ENCODE peak calls at places on chromosomes 4 and X, in four cellular contexts. P is HEK293T, M is GM12878, J is HepG2. O is an unnamed sample.

GRCh38 chr4:13103382-13104015 is 380.6 kb downstream of the RAB28 start:
- DNase-seq in P (no peak), M (no peak), J (no peak), O (no peak)

GRCh38 chrX:53088136-53088974 is 5.6 kb upstream of the KANTR start:
- DNase-seq in M (no peak), J (no peak), P (no peak), O (no peak)

GRCh38 chr4:8188085-8188484 is 11.0 kb upstream of the SH3TC1 start:
- DNase-seq in J (no peak), P (no peak), M (no peak), O (no peak)

GRCh38 chr4:1534876-1535526 is 128.8 kb upstream of the NKX1-1 start:
- DNase-seq in P (no peak), M (no peak), J (no peak), O (no peak)

GRCh38 chrX:131792789-131793462 is 230.2 kb upstream of the STK26 start:
- DNase-seq in P (peak), J (no peak), M (peak), O (no peak)

GRCh38 chr4:70619778-70620177 is 8.8 kb upstream of the ENAM start:
- DNase-seq in M (no peak), J (no peak), P (no peak), O (no peak)

GRCh38 chr4:66017671-66018070 is 347.4 kb upstream of the EPHA5 start:
- DNase-seq in M (no peak), P (no peak), J (no peak), O (no peak)

GRCh38 chrX:40088299-40088625 is 9.5 kb downstream of the BCOR start:
- DNase-seq in M (no peak), J (no peak), P (no peak), O (no peak)

GRCh38 chrX:2848806-2849420 is 20.2 kb downstream of the GYG2 start:
- DNase-seq in P (no peak), J (peak), M (no peak), O (no peak)

GRCh38 chr4:28010543-28011235 is 1150.0 kb downstream of the STIM2 start:
- DNase-seq in J (no peak), P (no peak), M (no peak), O (no peak)

GRCh38 chr4:186808635-186809018 is 85.0 kb upstream of the FAT1 start:
- DNase-seq in J (no peak), M (no peak), P (no peak), O (peak)

GRCh38 chr4:123553279-123553678 is 156.7 kb downstream of the SPRY1 start:
- DNase-seq in J (no peak), P (no peak), M (no peak), O (no peak)

GRCh38 chr4:87031946-87032345 is 97.1 kb downstream of the AFF1 start:
- DNase-seq in P (no peak), J (no peak), M (no peak), O (no peak)

GRCh38 chr4:87030124-87030523 is 95.3 kb downstream of the AFF1 start:
- DNase-seq in P (no peak), M (no peak), J (no peak), O (no peak)

GRCh38 chr4:87026795-87027495 is 92.1 kb downstream of the AFF1 start:
- DNase-seq in P (no peak), J (no peak), M (peak), O (no peak)

GRCh38 chr4:87030606-87031441 is 96.0 kb downstream of the AFF1 start:
- DNase-seq in P (no peak), J (no peak), M (no peak), O (peak)

DNA sequence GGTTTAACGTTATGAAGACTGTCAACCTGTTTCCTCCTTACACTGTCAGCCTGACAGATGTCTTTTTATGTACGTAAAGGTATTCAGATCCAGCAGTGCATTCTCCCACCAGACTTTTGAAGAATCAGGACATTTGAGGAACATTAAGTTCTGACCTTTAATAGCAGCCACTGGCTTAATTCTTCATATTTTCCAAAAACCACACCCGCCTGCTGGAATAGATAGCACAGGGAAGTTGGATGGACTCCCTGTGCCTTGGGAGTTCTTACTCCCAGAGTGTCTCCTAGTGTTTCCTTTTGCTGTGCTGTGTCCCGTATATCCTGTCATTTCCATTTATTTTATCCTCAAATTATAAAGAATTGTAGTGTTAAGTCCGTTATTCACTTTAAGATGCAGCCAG is 94.5 kb downstream of the AFF1 start:
- DNase-seq in P (no peak), J (no peak), M (no peak), O (no peak)
- TF ChIP-seq FOXK2 in P (no peak), J (no peak), M (no peak), O (no peak)

DNA sequence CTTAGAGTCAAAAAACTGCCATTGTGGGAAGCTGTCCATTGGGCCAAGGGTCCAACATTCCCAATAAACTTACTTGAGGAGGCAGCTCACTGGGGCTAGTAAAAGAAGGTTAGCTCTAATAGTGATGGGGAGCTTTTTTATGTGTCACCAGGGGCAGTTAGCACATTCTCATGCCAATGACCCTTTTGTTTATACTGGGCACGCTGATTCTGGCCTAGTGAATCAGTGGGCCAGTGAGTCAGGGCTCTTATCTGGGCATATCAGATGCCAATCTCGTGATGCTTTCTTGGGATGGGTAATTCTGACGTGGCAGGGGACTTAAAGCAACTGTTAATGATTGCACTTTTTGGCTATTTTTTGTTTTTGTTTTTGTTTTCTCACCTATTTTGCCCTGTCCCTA is 27.8 kb downstream of the TCEAL1 start:
- DNase-seq in P (no peak), M (no peak), J (no peak), O (no peak)
- TF ChIP-seq FOXK2 in P (no peak), M (no peak), J (no peak), O (no peak)

DNA sequence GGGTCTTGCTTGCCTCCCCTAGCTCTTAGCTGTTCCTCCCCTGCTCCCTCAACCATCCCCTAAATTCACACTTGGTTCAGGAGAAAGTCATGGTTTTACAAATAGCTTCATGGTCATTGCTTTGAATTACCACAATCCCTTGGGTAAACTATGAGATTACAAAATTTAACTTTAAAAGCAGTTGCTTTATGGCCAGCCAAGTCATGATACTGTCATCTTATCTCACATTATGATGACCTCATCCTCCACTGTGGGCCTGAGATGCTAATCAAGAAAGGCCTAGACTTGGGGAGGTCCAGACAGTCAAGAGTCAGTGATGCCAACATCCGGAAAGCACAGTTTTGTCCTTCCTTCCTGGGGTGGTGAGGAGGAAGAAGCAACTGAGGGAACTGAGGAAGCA is 10.5 kb upstream of the FGF16 start:
- DNase-seq in J (no peak), M (no peak), P (no peak), O (no peak)
- TF ChIP-seq FOXK2 in J (no peak), M (no peak), P (no peak), O (no peak)

GRCh38 chr4:84680956-84681355 is 98.0 kb downstream of the CDS1 start:
- DNase-seq in J (no peak), P (no peak), M (no peak), O (no peak)
- TF ChIP-seq FOXK2 in J (no peak), P (no peak), M (no peak), O (no peak)

GRCh38 chrX:103882999-103883398 is 50.9 kb upstream of the RAB9B start:
- DNase-seq in J (no peak), M (no peak), P (no peak), O (no peak)

GRCh38 chrX:103877571-103877970 is 45.5 kb upstream of the RAB9B start:
- DNase-seq in J (no peak), M (no peak), P (no peak), O (no peak)

GRCh38 chrX:103878466-103879151 is 46.6 kb upstream of the RAB9B start:
- DNase-seq in J (peak), M (no peak), P (no peak), O (no peak)

GRCh38 chrX:103883533-103883932 is 51.5 kb upstream of the RAB9B start:
- DNase-seq in P (no peak), M (no peak), J (no peak), O (no peak)

GRCh38 chrX:103879339-103879738 is 47.3 kb upstream of the RAB9B start:
- DNase-seq in P (no peak), M (no peak), J (no peak), O (no peak)
- TF ChIP-seq FOXK2 in P (no peak), M (no peak), J (no peak), O (no peak)

DNA sequence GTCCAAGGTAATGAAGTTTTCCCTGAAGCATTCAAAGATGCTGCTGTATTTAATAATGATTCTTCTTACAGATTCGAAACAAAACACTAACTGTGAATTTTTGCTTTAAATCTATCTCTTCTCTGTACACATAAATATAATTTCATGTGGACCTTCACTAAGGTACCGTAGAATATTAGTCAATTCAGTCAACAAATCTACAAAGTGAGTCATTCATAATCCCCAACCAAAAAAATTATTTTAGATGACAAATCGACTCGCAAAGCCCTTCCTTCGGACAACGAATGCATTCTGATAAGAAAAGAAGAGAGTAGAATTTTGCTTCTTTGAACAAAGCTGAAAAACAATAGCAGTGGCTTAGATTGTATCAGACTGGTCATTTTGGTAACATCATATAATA is 95.7 kb downstream of the PRDM5 start:
- DNase-seq in M (no peak), P (no peak), J (no peak), O (no peak)
- TF ChIP-seq FOXK2 in M (no peak), P (no peak), J (no peak), O (no peak)

GRCh38 chr4:145643295-145643694 is 24.1 kb downstream of the MMAA start:
- DNase-seq in P (no peak), J (no peak), M (no peak), O (no peak)
- TF ChIP-seq FOXK2 in P (no peak), J (no peak), M (no peak), O (no peak)

DNA sequence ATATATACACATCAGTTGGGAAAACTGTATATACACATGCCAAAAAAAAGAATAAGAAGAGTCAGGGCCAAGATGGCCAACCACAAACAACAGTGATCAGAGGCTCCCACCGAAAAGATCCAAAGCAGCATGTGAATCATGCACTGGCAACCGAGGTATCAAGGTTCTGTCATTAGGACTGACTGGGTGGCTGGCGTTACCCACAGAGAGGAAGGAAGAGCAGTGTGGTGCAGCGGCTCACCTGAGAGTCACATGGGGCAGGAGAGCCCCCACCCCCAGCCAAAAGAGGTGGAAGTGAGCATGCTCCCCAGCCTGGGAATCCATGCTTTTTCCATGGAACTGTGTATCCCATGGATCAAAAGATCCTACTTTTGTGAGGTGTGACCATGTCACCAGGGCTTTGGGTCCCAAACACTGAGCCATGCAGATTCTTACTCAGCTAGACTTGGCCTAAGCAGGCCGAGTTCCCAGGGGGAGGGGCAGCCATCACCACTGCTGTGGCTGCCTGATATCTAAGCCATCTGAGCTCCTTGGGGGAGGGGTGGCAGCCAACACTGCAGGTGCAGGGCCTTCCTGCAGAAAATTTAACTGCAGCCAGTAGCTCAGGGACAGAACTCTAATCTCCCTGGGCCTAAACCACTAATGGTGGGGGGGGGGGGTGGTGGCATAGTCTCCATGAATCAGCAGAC is 52.8 kb downstream of the P2RY10 start:
- DNase-seq in M (no peak), J (no peak), P (no peak), O (no peak)
- TF ChIP-seq FOXK2 in M (no peak), J (no peak), P (no peak), O (no peak)

GRCh38 chrX:11293113-11293512 is at the start of gene AMELX:
- DNase-seq in M (no peak), P (no peak), J (no peak), O (no peak)

GRCh38 chrX:11285661-11286060 is 7.6 kb upstream of the AMELX start:
- DNase-seq in P (no peak), J (no peak), M (no peak), O (no peak)

GRCh38 chrX:11290673-11291072 is 2.5 kb upstream of the AMELX start:
- DNase-seq in M (no peak), P (no peak), J (no peak), O (no peak)

GRCh38 chrX:11287505-11287904 is 5.7 kb upstream of the AMELX start:
- DNase-seq in M (no peak), P (no peak), J (no peak), O (no peak)
- TF ChIP-seq FOXK2 in M (no peak), P (no peak), J (no peak), O (no peak)